ENCODE peak calls at places on chromosomes 13 and 19, in ten cellular contexts. S is tibial artery; U is astrocyte of the spinal cord; F is fibroblast of lung; W is AG04450; J is HCEC 1CT; G is A549; H is Calu3; E is activated CD8-positive, alpha-beta memory T cell treated with anti-CD3 and anti-CD28 coated beads for 24 hours; K is H7. B is an unnamed sample.

GRCh38 chr13:101919541-101920306 is 467.2 kb downstream of the ITGBL1 start:
- DNase-seq in S (no peak), U (peak), F (peak), W (no peak), J (no peak), G (no peak), H (peak), E (no peak), K (peak), B (no peak)

GRCh38 chr13:39943711-39944110 is 288.2 kb downstream of the COG6 start:
- DNase-seq in S (no peak), U (no peak), F (no peak), W (no peak), J (no peak), G (no peak), H (no peak), E (no peak), K (no peak), B (no peak)

GRCh38 chr13:44609137-44609536 is 33.0 kb upstream of the TSC22D1 start:
- DNase-seq in S (no peak), U (no peak), F (no peak), W (no peak), J (no peak), G (no peak), H (no peak), E (no peak), K (no peak), B (no peak)

GRCh38 chr19:16470911-16471811 is 609 bp downstream of the EPS15L1 start:
- DNase-seq in S (peak), U (peak), F (peak), W (no peak), J (peak), G (no peak), H (no peak), E (peak), K (peak), B (no peak)

GRCh38 chr19:57642396-57643046 is 9.6 kb downstream of the ZNF211 start:
- DNase-seq in S (no peak), U (no peak), F (no peak), W (no peak), J (no peak), G (no peak), H (no peak), E (no peak), K (no peak), B (no peak)

GRCh38 chr13:46726347-46726746 is 70.6 kb downstream of the ESD start:
- DNase-seq in S (no peak), U (no peak), F (no peak), W (no peak), J (no peak), G (no peak), H (no peak), E (no peak), K (no peak), B (no peak)

GRCh38 chr19:50427318-50427925 is 5.3 kb upstream of the MYBPC2 start:
- DNase-seq in S (no peak), U (no peak), F (no peak), W (no peak), J (no peak), G (no peak), H (no peak), E (no peak), K (no peak), B (no peak)

GRCh38 chr13:29162638-29163037 is 342.5 kb downstream of the MTUS2 start:
- DNase-seq in S (no peak), U (no peak), F (peak), W (no peak), J (no peak), G (peak), H (no peak), E (no peak), K (no peak), B (no peak)

GRCh38 chr19:41617941-41618730 is 8.7 kb downstream of the CEACAM4 start:
- DNase-seq in S (no peak), U (no peak), F (no peak), W (no peak), J (no peak), G (no peak), H (no peak), E (peak), K (no peak), B (no peak)

GRCh38 chr19:46515879-46516350 is 20.2 kb upstream of the PNMA8B start:
- DNase-seq in S (no peak), U (peak), F (peak), W (no peak), J (peak), G (peak), H (peak), E (no peak), K (peak), B (no peak)

GRCh38 chr19:13001502-13002388 is 6.5 kb downstream of the NFIX start:
- DNase-seq in S (peak), U (peak), F (peak), W (no peak), J (no peak), G (no peak), H (no peak), E (no peak), K (peak), B (peak)

GRCh38 chr13:41512441-41512840 is 55.1 kb downstream of the RGCC start:
- DNase-seq in S (no peak), U (no peak), F (no peak), W (no peak), J (no peak), G (no peak), H (no peak), E (no peak), K (peak), B (no peak)

GRCh38 chr19:7871280-7871529 is 3.0 kb downstream of the PRR36 start:
- DNase-seq in S (no peak), U (no peak), F (no peak), W (no peak), J (no peak), G (no peak), H (no peak), E (peak), K (peak), B (no peak)

GRCh38 chr13:27822873-27823311 is 30.6 kb downstream of the GSX1 start:
- DNase-seq in S (no peak), U (peak), F (peak), W (no peak), J (no peak), G (no peak), H (no peak), E (no peak), K (no peak), B (no peak)

GRCh38 chr13:96769874-96770273 is 224.4 kb downstream of the OXGR1 start:
- DNase-seq in S (no peak), U (no peak), F (no peak), W (no peak), J (no peak), G (no peak), H (no peak), E (no peak), K (no peak), B (no peak)

GRCh38 chr13:48561461-48562224 is 28.8 kb upstream of the RCBTB2 start:
- DNase-seq in S (no peak), U (no peak), F (no peak), W (no peak), J (no peak), G (no peak), H (no peak), E (no peak), K (no peak), B (no peak)

GRCh38 chr13:20882206-20882605 is 20.3 kb downstream of the XPO4 start:
- DNase-seq in S (no peak), U (no peak), F (no peak), W (no peak), J (peak), G (no peak), H (no peak), E (no peak), K (no peak), B (no peak)

GRCh38 chr13:76663941-76664340 is 222.3 kb downstream of the KCTD12 start:
- DNase-seq in S (no peak), U (no peak), F (peak), W (no peak), J (no peak), G (no peak), H (no peak), E (no peak), K (no peak), B (no peak)

B was measured in amygdala.